ENCODE peak calls at places on chromosome 1, in nine cellular contexts. A is cardiac fibroblast; F is NCI-H460; I is NCI-H1105; C is transverse colon; Y is cardiac septum; N is NCI-H774; P is head of caudate nucleus; E is activated T-helper 1 cell treated with anti-CD3 and anti-CD28 coated beads, Interleukin-12 subunit alpha, Interleukin-12 subunit beta, Interleukin-2, Interleukin-4 antibody, amounts not matched to agents 30 ng/mL and 10 ng/mL and 1 ng/mL, durations not matched to agents 14 hours and 24 hours and 36 hours. K is an unnamed sample.

GRCh38 chr1:189192741-189193140 is 1284.9 kb downstream of the BRINP3 start:
- DNase-seq in Y (no peak), E (no peak), P (no peak), I (no peak), A (no peak), N (no peak), C (no peak), F (no peak), K (no peak)

GRCh38 chr1:193754732-193755427 is 568.5 kb upstream of the B3GALT2 start:
- DNase-seq in N (no peak), C (no peak), A (peak; percentile 14), F (peak; percentile 11), Y (no peak), I (peak; percentile 1), E (no peak), P (no peak), K (no peak)

GRCh38 chr1:209319549-209319948 is 264.0 kb upstream of the CAMK1G start:
- DNase-seq in F (no peak), C (no peak), Y (no peak), E (no peak), N (no peak), P (no peak), A (peak; percentile 22), I (no peak), K (no peak)

GRCh38 chr1:182617075-182617429 is 12.9 kb upstream of the RGS16 start:
- DNase-seq in E (no peak), Y (no peak), F (no peak), C (no peak), P (no peak), A (no peak), I (no peak), N (peak; percentile 47), K (no peak)

GRCh38 chr1:25577151-25577920 is 33.9 kb downstream of the LDLRAP1 start:
- DNase-seq in P (no peak), I (no peak), E (no peak), N (no peak), C (no peak), F (no peak), A (no peak), Y (no peak), K (no peak)

GRCh38 chr1:32876341-32877210 is 5.9 kb upstream of the FNDC5 start:
- DNase-seq in E (peak; percentile 56), F (peak; percentile 42), N (peak; percentile 34), P (peak; percentile 72), I (no peak), C (peak; percentile 65), Y (peak; percentile 85), A (peak; percentile 46), K (peak; percentile 32)

GRCh38 chr1:226660410-226661182 is 78.5 kb downstream of the ITPKB start:
- DNase-seq in E (no peak), A (no peak), I (no peak), Y (no peak), C (no peak), F (no peak), N (no peak), P (no peak), K (no peak)

GRCh38 chr1:77579547-77579946 is 102.9 kb downstream of the ZZZ3 start:
- DNase-seq in P (no peak), A (no peak), Y (no peak), F (no peak), N (no peak), E (no peak), I (no peak), C (no peak), K (no peak)